ENCODE peak calls at places on chromosomes 11 and 22, in five cellular contexts. X is heart left ventricle; Q is activated T-cell treated with anti-CD3 and anti-CD28 coated beads, Interleukin-2, amount 50 U/mL, for 72 hours; N is ELR; T is ecto neural progenitor cell. S is an unnamed sample.
A peak's percentile ranks its signal among the peaks of the same experiment; 100 is the strongest.

GRCh38 chr11:65554057-65554818 is 3.9 kb downstream of the LTBP3 start:
- DNase-seq in T (no peak), N (no peak), Q (no peak), X (no peak), S (no peak)

GRCh38 chr11:65316311-65316978 is 1.8 kb downstream of the CDC42EP2 start:
- DNase-seq in Q (no peak), N (peak; percentile 89), T (no peak), X (no peak), S (no peak)

GRCh38 chr11:103525069-103525468 is 415.8 kb downstream of the DYNC2H1 start:
- DNase-seq in Q (no peak), X (no peak), N (peak; percentile 84), T (no peak), S (no peak)

GRCh38 chr22:20239063-20239950 is 28.8 kb downstream of the RTN4R start:
- DNase-seq in T (no peak), Q (peak; percentile 40), X (no peak), N (peak; percentile 42), S (no peak)

GRCh38 chr11:66886671-66887221 is 29.9 kb downstream of the LRFN4 start:
- DNase-seq in X (peak; percentile 67), Q (no peak), N (peak; percentile 59), T (no peak), S (no peak)

GRCh38 chr11:83257638-83258229 is 28.4 kb downstream of the CCDC90B start:
- DNase-seq in T (no peak), X (no peak), N (peak; percentile 93), Q (no peak), S (peak; percentile 72)

GRCh38 chr11:91773090-91773489 is 451.5 kb upstream of the FAT3 start:
- DNase-seq in Q (no peak), N (no peak), T (no peak), X (no peak), S (peak; percentile 70)

GRCh38 chr11:95228081-95228859 is 2.7 kb downstream of the SESN3 start:
- DNase-seq in X (no peak), N (no peak), Q (no peak), T (no peak), S (no peak)

GRCh38 chr11:121134758-121135312 is 33.8 kb downstream of the TECTA start:
- DNase-seq in N (no peak), X (no peak), Q (no peak), T (no peak), S (no peak)

GRCh38 chr11:123386746-123387510 is 43.1 kb upstream of the GRAMD1B start:
- DNase-seq in X (no peak), T (no peak), Q (no peak), N (peak; percentile 29), S (peak; percentile 68)

GRCh38 chr22:43313497-43314474 is 29.4 kb downstream of the SCUBE1 start:
- DNase-seq in N (no peak), X (no peak), T (no peak), Q (no peak), S (peak; percentile 86)

GRCh38 chr11:11010624-11011127 is 152.8 kb upstream of the ZBED5 start:
- DNase-seq in Q (no peak), T (peak; percentile 63), X (no peak), N (peak; percentile 15), S (peak; percentile 84)

GRCh38 chr22:50672041-50672440 is 582 bp upstream of the SHANK3 start:
- DNase-seq in X (no peak), Q (no peak), T (no peak), N (no peak), S (peak; percentile 42)

GRCh38 chr22:17120711-17121234 is 387 bp downstream of the TMEM121B start:
- DNase-seq in N (peak; percentile 17), X (peak; percentile 64), Q (peak; percentile 33), T (no peak), S (no peak)

GRCh38 chr11:74739546-74740270 is 8.5 kb upstream of the CHRDL2 start:
- DNase-seq in N (peak; percentile 78), X (no peak), T (no peak), Q (peak; percentile 33), S (peak; percentile 74)